ENCODE peak calls at places on chromosomes 5 and 9, in seven cellular contexts. One of them, this sample, is unnamed.

GRCh38 chr9:18325337-18326011 is 148.5 kb upstream of the ADAMTSL1 start:
- DNase-seq in cardiac muscle cell: no peak
- DNase-seq in bronchial epithelial cell: no peak
- DNase-seq in dorsolateral prefrontal cortex: no peak
- DNase-seq in activated CD8-positive, alpha-beta T cell treated with anti-CD3 and anti-CD28 coated beads for 36 hours: no peak
- DNase-seq in AG10803: no peak
- DNase-seq in fibroblast of lung: peak; percentile 42
- DNase-seq in this sample: no peak

GRCh38 chr5:94694671-94695070 is 76.2 kb downstream of the SLF1 start:
- DNase-seq in cardiac muscle cell: no peak
- DNase-seq in bronchial epithelial cell: no peak
- DNase-seq in dorsolateral prefrontal cortex: no peak
- DNase-seq in activated CD8-positive, alpha-beta T cell treated with anti-CD3 and anti-CD28 coated beads for 36 hours: no peak
- DNase-seq in AG10803: peak; percentile 66
- DNase-seq in fibroblast of lung: peak; percentile 23
- DNase-seq in this sample: no peak

GRCh38 chr5:172904643-172905345 is 54.4 kb upstream of the RPL26L1 start:
- DNase-seq in cardiac muscle cell: no peak
- DNase-seq in bronchial epithelial cell: peak; percentile 100
- DNase-seq in dorsolateral prefrontal cortex: no peak
- DNase-seq in activated CD8-positive, alpha-beta T cell treated with anti-CD3 and anti-CD28 coated beads for 36 hours: no peak
- DNase-seq in AG10803: peak; percentile 83
- DNase-seq in fibroblast of lung: peak; percentile 89
- DNase-seq in this sample: no peak

GRCh38 chr9:82829818-82830217 is 233.1 kb downstream of the RASEF start:
- DNase-seq in cardiac muscle cell: no peak
- DNase-seq in bronchial epithelial cell: peak; percentile 69
- DNase-seq in dorsolateral prefrontal cortex: no peak
- DNase-seq in activated CD8-positive, alpha-beta T cell treated with anti-CD3 and anti-CD28 coated beads for 36 hours: no peak
- DNase-seq in AG10803: no peak
- DNase-seq in fibroblast of lung: no peak
- DNase-seq in this sample: no peak

GRCh38 chr9:111375817-111376564 is 46.0 kb upstream of the OR2K2 start:
- DNase-seq in cardiac muscle cell: no peak
- DNase-seq in bronchial epithelial cell: peak; percentile 87
- DNase-seq in dorsolateral prefrontal cortex: no peak
- DNase-seq in activated CD8-positive, alpha-beta T cell treated with anti-CD3 and anti-CD28 coated beads for 36 hours: no peak
- DNase-seq in AG10803: peak; percentile 37
- DNase-seq in fibroblast of lung: peak; percentile 2
- DNase-seq in this sample: no peak

GRCh38 chr9:131839281-131840084 is 99.6 kb upstream of the RAPGEF1 start:
- DNase-seq in cardiac muscle cell: no peak
- DNase-seq in bronchial epithelial cell: peak; percentile 54
- DNase-seq in dorsolateral prefrontal cortex: no peak
- DNase-seq in activated CD8-positive, alpha-beta T cell treated with anti-CD3 and anti-CD28 coated beads for 36 hours: peak; percentile 66
- DNase-seq in AG10803: peak; percentile 49
- DNase-seq in fibroblast of lung: peak; percentile 80
- DNase-seq in this sample: no peak

GRCh38 chr9:72304538-72304937 is 60.5 kb downstream of the ZFAND5 start:
- DNase-seq in cardiac muscle cell: no peak
- DNase-seq in bronchial epithelial cell: no peak
- DNase-seq in dorsolateral prefrontal cortex: no peak
- DNase-seq in activated CD8-positive, alpha-beta T cell treated with anti-CD3 and anti-CD28 coated beads for 36 hours: no peak
- DNase-seq in AG10803: no peak
- DNase-seq in fibroblast of lung: no peak
- DNase-seq in this sample: no peak

GRCh38 chr9:111952559-111952958 is 55.9 kb downstream of the UGCG start:
- DNase-seq in cardiac muscle cell: no peak
- DNase-seq in bronchial epithelial cell: peak; percentile 92
- DNase-seq in dorsolateral prefrontal cortex: no peak
- DNase-seq in activated CD8-positive, alpha-beta T cell treated with anti-CD3 and anti-CD28 coated beads for 36 hours: no peak
- DNase-seq in AG10803: peak; percentile 92
- DNase-seq in fibroblast of lung: peak; percentile 87
- DNase-seq in this sample: no peak

GRCh38 chr9:33136721-33137120 is 30.4 kb downstream of the B4GALT1 start:
- DNase-seq in cardiac muscle cell: no peak
- DNase-seq in bronchial epithelial cell: peak; percentile 72
- DNase-seq in dorsolateral prefrontal cortex: no peak
- DNase-seq in activated CD8-positive, alpha-beta T cell treated with anti-CD3 and anti-CD28 coated beads for 36 hours: no peak
- DNase-seq in AG10803: no peak
- DNase-seq in fibroblast of lung: no peak
- DNase-seq in this sample: no peak

GRCh38 chr5:1140188-1140817 is 28.4 kb upstream of the SLC12A7 start:
- DNase-seq in cardiac muscle cell: peak; percentile 74
- DNase-seq in bronchial epithelial cell: peak; percentile 46
- DNase-seq in dorsolateral prefrontal cortex: no peak
- DNase-seq in activated CD8-positive, alpha-beta T cell treated with anti-CD3 and anti-CD28 coated beads for 36 hours: peak; percentile 87
- DNase-seq in AG10803: peak; percentile 25
- DNase-seq in fibroblast of lung: peak; percentile 22
- DNase-seq in this sample: peak; percentile 53

GRCh38 chr9:94920439-94920951 is 194.0 kb downstream of the AOPEP start:
- DNase-seq in cardiac muscle cell: no peak
- DNase-seq in bronchial epithelial cell: peak; percentile 50
- DNase-seq in dorsolateral prefrontal cortex: no peak
- DNase-seq in activated CD8-positive, alpha-beta T cell treated with anti-CD3 and anti-CD28 coated beads for 36 hours: no peak
- DNase-seq in AG10803: peak; percentile 98
- DNase-seq in fibroblast of lung: peak; percentile 74
- DNase-seq in this sample: no peak

GRCh38 chr5:72166070-72166979 is 59.0 kb downstream of the MAP1B start:
- DNase-seq in cardiac muscle cell: peak; percentile 15
- DNase-seq in bronchial epithelial cell: peak; percentile 83
- DNase-seq in dorsolateral prefrontal cortex: peak; percentile 65
- DNase-seq in activated CD8-positive, alpha-beta T cell treated with anti-CD3 and anti-CD28 coated beads for 36 hours: no peak
- DNase-seq in AG10803: peak; percentile 67
- DNase-seq in fibroblast of lung: peak; percentile 83
- DNase-seq in this sample: no peak

GRCh38 chr5:17118631-17119030 is 98.8 kb upstream of the BASP1 start:
- DNase-seq in cardiac muscle cell: no peak
- DNase-seq in bronchial epithelial cell: peak; percentile 98
- DNase-seq in dorsolateral prefrontal cortex: peak; percentile 44
- DNase-seq in activated CD8-positive, alpha-beta T cell treated with anti-CD3 and anti-CD28 coated beads for 36 hours: peak; percentile 21
- DNase-seq in AG10803: peak; percentile 83
- DNase-seq in fibroblast of lung: peak; percentile 95
- DNase-seq in this sample: no peak

GRCh38 chr5:17394086-17394485 is 103.9 kb upstream of the TAF11L2 start:
- DNase-seq in cardiac muscle cell: no peak
- DNase-seq in bronchial epithelial cell: no peak
- DNase-seq in dorsolateral prefrontal cortex: no peak
- DNase-seq in activated CD8-positive, alpha-beta T cell treated with anti-CD3 and anti-CD28 coated beads for 36 hours: no peak
- DNase-seq in AG10803: no peak
- DNase-seq in fibroblast of lung: peak; percentile 60
- DNase-seq in this sample: no peak

DNA sequence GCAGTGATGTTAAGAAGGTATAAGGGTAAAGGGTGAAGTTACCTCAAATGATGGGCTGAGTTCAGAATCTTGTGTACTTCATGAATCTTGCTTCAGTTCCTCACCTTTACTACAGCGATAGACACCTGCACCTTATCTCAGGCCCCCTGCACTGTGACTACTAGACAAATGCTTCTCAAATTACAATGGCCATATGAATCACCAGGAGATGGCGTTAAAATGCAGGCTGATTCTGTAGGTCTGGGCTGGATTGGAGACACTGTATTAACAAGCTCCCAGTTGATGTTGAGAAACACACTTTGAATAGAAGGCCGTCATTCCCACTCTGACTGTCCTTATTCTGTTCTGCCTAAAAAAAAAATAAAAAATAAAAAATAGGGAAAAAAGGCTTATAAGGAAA is 29.8 kb downstream of the TARS1 start:
- DNase-seq in cardiac muscle cell: peak; percentile 44
- DNase-seq in bronchial epithelial cell: peak; percentile 48
- DNase-seq in dorsolateral prefrontal cortex: no peak
- DNase-seq in activated CD8-positive, alpha-beta T cell treated with anti-CD3 and anti-CD28 coated beads for 36 hours: no peak
- DNase-seq in AG10803: peak; percentile 61
- DNase-seq in fibroblast of lung: peak; percentile 58
- DNase-seq in this sample: no peak
- TF ChIP-seq CTCF in cardiac muscle cell: peak; percentile 64
- TF ChIP-seq CTCF in bronchial epithelial cell: peak; percentile 23
- TF ChIP-seq CTCF in dorsolateral prefrontal cortex: peak; percentile 65
- TF ChIP-seq CTCF in activated CD8-positive, alpha-beta T cell treated with anti-CD3 and anti-CD28 coated beads for 36 hours: no peak
- TF ChIP-seq CTCF in AG10803: peak; percentile 55
- TF ChIP-seq CTCF in fibroblast of lung: peak; percentile 67
- TF ChIP-seq CTCF in this sample: peak; percentile 56

DNA sequence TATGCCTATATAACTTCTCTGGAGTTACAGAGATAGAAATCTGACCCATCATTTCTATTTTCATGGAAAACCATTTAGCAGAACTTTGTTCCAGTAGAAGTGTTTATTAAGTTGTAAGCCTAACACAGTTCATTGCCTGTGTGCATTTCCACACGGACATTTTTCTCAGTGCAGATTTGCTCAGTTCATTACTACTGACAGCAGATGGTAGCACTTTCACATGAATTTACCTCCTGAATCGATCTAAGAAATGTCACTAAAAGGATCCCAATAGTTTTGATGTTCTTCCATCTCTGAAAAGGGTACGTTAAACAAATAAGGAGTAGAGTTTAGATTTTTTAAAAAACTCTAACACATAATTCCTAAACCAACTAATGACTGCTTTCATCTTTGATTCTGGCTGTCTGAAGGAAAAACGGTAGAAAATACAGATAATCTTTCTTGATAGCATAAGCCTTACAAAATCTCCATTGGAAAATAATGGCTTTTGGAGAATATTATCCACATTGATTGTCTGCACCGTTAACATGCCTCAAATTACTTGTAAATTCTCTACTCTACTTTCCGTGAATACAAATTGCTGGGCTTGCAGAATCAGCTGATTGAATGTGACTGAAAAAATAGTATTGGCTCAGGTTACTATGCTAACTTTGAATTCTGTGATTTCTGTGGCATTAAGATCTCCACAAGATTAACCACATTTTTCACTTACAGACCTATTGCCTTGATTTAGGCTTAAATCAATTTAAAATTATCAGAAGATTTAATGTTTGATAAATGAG is 33.1 kb downstream of the RPS23 start:
- DNase-seq in cardiac muscle cell: no peak
- DNase-seq in bronchial epithelial cell: no peak
- DNase-seq in dorsolateral prefrontal cortex: no peak
- DNase-seq in activated CD8-positive, alpha-beta T cell treated with anti-CD3 and anti-CD28 coated beads for 36 hours: no peak
- DNase-seq in AG10803: peak; percentile 9
- DNase-seq in fibroblast of lung: no peak
- DNase-seq in this sample: no peak
- TF ChIP-seq CTCF in cardiac muscle cell: no peak
- TF ChIP-seq CTCF in bronchial epithelial cell: no peak
- TF ChIP-seq CTCF in dorsolateral prefrontal cortex: peak; percentile 53
- TF ChIP-seq CTCF in activated CD8-positive, alpha-beta T cell treated with anti-CD3 and anti-CD28 coated beads for 36 hours: no peak
- TF ChIP-seq CTCF in AG10803: no peak
- TF ChIP-seq CTCF in fibroblast of lung: peak; percentile 5
- TF ChIP-seq CTCF in this sample: no peak

DNA sequence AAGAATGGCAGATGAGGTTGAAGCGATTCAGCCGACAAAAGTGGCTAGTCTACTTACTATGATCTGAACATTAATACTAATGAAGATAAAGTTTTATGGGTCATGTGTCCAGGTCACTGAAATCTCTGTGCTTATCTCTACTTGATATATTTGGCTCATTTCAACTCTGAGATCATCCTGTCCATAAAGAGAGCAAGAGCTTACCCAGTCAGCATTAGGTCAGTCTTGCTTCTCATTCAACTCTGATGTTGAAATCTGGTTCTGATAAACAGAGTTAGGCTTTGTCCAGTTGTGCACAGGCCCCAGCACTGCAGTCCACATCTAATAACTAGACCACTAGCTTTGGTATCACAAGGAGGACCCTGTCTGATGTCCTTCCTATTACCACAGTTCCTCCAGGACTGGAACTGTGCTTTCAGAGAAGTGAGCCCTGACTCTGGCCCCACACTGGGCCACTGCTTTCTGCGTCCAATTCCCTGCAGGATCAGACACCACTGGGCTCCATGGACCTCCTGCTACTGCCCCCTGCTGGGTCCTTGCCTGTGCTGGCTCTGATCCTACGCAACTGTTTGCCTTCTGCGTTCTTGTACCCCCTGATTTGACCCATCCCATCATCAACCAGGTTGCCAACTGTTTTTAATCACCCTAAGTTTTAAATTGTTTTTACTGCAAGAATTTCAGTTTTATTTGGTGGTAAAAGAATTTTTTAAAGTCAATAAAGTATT is 23.7 kb upstream of the FAM120A start:
- DNase-seq in cardiac muscle cell: no peak
- DNase-seq in bronchial epithelial cell: no peak
- DNase-seq in dorsolateral prefrontal cortex: no peak
- DNase-seq in activated CD8-positive, alpha-beta T cell treated with anti-CD3 and anti-CD28 coated beads for 36 hours: peak; percentile 20
- DNase-seq in AG10803: no peak
- DNase-seq in fibroblast of lung: no peak
- DNase-seq in this sample: no peak
- TF ChIP-seq CTCF in cardiac muscle cell: peak; percentile 38
- TF ChIP-seq CTCF in bronchial epithelial cell: peak; percentile 32
- TF ChIP-seq CTCF in dorsolateral prefrontal cortex: no peak
- TF ChIP-seq CTCF in activated CD8-positive, alpha-beta T cell treated with anti-CD3 and anti-CD28 coated beads for 36 hours: no peak
- TF ChIP-seq CTCF in AG10803: no peak
- TF ChIP-seq CTCF in fibroblast of lung: peak; percentile 23
- TF ChIP-seq CTCF in this sample: no peak

DNA sequence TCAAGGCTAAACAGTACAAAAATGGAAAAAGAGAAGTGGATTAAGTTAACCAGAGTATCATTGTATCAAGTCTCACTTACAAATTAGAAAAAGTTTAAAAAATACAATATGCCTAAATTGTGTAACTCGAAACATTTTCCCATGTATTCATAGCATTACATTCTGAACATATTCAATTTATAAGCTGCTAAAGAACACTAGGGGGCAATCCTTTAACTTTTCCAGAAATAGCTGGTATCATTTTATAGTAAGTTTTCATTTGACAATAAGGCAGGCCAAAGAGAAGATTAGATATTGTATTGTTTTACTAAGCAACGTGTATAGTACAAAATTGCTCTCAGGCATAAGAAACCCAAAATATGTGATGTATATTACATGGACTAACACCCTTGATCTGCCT is 234.6 kb downstream of the ADGRV1 start:
- DNase-seq in cardiac muscle cell: no peak
- DNase-seq in bronchial epithelial cell: no peak
- DNase-seq in dorsolateral prefrontal cortex: no peak
- DNase-seq in activated CD8-positive, alpha-beta T cell treated with anti-CD3 and anti-CD28 coated beads for 36 hours: no peak
- DNase-seq in AG10803: no peak
- DNase-seq in fibroblast of lung: no peak
- DNase-seq in this sample: no peak
- TF ChIP-seq CTCF in cardiac muscle cell: peak; percentile 15
- TF ChIP-seq CTCF in bronchial epithelial cell: no peak
- TF ChIP-seq CTCF in dorsolateral prefrontal cortex: no peak
- TF ChIP-seq CTCF in activated CD8-positive, alpha-beta T cell treated with anti-CD3 and anti-CD28 coated beads for 36 hours: no peak
- TF ChIP-seq CTCF in AG10803: peak; percentile 23
- TF ChIP-seq CTCF in fibroblast of lung: peak; percentile 22
- TF ChIP-seq CTCF in this sample: peak; percentile 21

GRCh38 chr5:92916036-92916435 is 665.0 kb downstream of the NR2F1-AS1 start:
- DNase-seq in cardiac muscle cell: no peak
- DNase-seq in bronchial epithelial cell: peak; percentile 35
- DNase-seq in dorsolateral prefrontal cortex: no peak
- DNase-seq in activated CD8-positive, alpha-beta T cell treated with anti-CD3 and anti-CD28 coated beads for 36 hours: no peak
- DNase-seq in AG10803: peak; percentile 39
- DNase-seq in fibroblast of lung: peak; percentile 33
- DNase-seq in this sample: no peak
- TF ChIP-seq CTCF in cardiac muscle cell: peak; percentile 50
- TF ChIP-seq CTCF in bronchial epithelial cell: peak; percentile 20
- TF ChIP-seq CTCF in dorsolateral prefrontal cortex: peak; percentile 63
- TF ChIP-seq CTCF in activated CD8-positive, alpha-beta T cell treated with anti-CD3 and anti-CD28 coated beads for 36 hours: no peak
- TF ChIP-seq CTCF in AG10803: peak; percentile 56
- TF ChIP-seq CTCF in fibroblast of lung: peak; percentile 45
- TF ChIP-seq CTCF in this sample: no peak

This sample was measured in neural crest cell.